ENCODE peak calls at places on chromosomes 4 and X, in six cellular contexts. J, Y, D, N, R and T are unnamed samples.
A peak's percentile ranks its signal among the peaks of the same experiment; 100 is the strongest.

GRCh38 chrX:150455220-150455618 is 92.1 kb downstream of the MAMLD1 start:
- DNase-seq in Y (no peak), J (no peak), D (no peak), R (no peak), N (no peak), T (peak; percentile 56)

GRCh38 chrX:46588263-46588662 is 14.7 kb downstream of the CHST7 start:
- DNase-seq in D (no peak), J (peak; percentile 36), N (peak; percentile 46), R (no peak), Y (no peak), T (peak; percentile 51)

GRCh38 chrX:44314259-44314734 is 29.2 kb downstream of the EFHC2 start:
- DNase-seq in Y (no peak), N (peak; percentile 2), J (no peak), R (no peak), D (no peak), T (peak; percentile 78)

GRCh38 chr4:39330353-39330752 is 35.8 kb downstream of the RFC1 start:
- DNase-seq in D (no peak), J (no peak), Y (no peak), R (no peak), N (no peak), T (no peak)

GRCh38 chr4:8607603-8608481 is 15.3 kb downstream of the CPZ start:
- DNase-seq in R (no peak), J (peak; percentile 15), Y (peak; percentile 85), D (peak; percentile 76), N (peak; percentile 83), T (no peak)

GRCh38 chr4:31007858-31008257 is 287.7 kb downstream of the PCDH7 start:
- DNase-seq in J (no peak), D (no peak), N (no peak), Y (no peak), R (no peak), T (no peak)

GRCh38 chr4:169079942-169080827 is 70.1 kb upstream of the CBR4 start:
- DNase-seq in D (peak; percentile 24), N (peak; percentile 25), J (no peak), R (no peak), Y (peak; percentile 55), T (peak; percentile 69)

GRCh38 chr4:23483320-23483958 is 406.4 kb downstream of the PPARGC1A start:
- DNase-seq in N (no peak), J (no peak), D (no peak), Y (no peak), R (no peak), T (no peak)

GRCh38 chrX:94834226-94834625 is 1160.2 kb downstream of the FAM133A start:
- DNase-seq in Y (no peak), R (no peak), D (no peak), J (no peak), N (no peak), T (no peak)

GRCh38 chr4:122602277-122603142 is 18.4 kb downstream of the IL21 start:
- DNase-seq in N (peak; percentile 39), Y (peak; percentile 28), J (no peak), D (no peak), R (no peak), T (peak; percentile 67)

GRCh38 chrX:23954396-23954795 is 46.6 kb downstream of the CXorf58 start:
- DNase-seq in N (no peak), J (no peak), D (no peak), R (no peak), Y (no peak), T (no peak)

GRCh38 chr4:118353452-118353851 is 649 bp upstream of the PRSS12 start:
- DNase-seq in N (no peak), R (no peak), J (no peak), D (no peak), Y (no peak), T (peak; percentile 26)